ENCODE peak calls at places on chromosomes 7 and 10, in nine cellular contexts. L is GM18507; B is GM13976; H is NCI-H1694; C is endodermal cell; K is iPS-NIHi11; F is stimulated activated CD4-positive, alpha-beta T cell treated with anti-CD3 and anti-CD28 coated beads, Interleukin-1b, Interleukin-23, amount 100 ng/mL, for 4 hours; X is non-pigmented ciliary epithelial cell; D is GM04504. G is an unnamed sample.

GRCh38 chr7:116228241-116228640 is 17.9 kb downstream of the TES start:
- DNase-seq in L (no peak), B (no peak), H (no peak), C (no peak), K (no peak), F (no peak), X (no peak), D (no peak), G (no peak)

GRCh38 chr7:141349804-141350203 is 201.4 kb upstream of the AGK start:
- DNase-seq in L (no peak), B (no peak), H (no peak), C (no peak), K (no peak), F (no peak), X (no peak), D (no peak), G (no peak)

GRCh38 chr10:78178940-78179339 is 145.3 kb downstream of the RPS24 start:
- DNase-seq in L (no peak), B (no peak), H (no peak), C (peak), K (peak), F (no peak), X (no peak), D (no peak), G (no peak)

GRCh38 chr7:1189986-1190772 is 30.2 kb upstream of the ZFAND2A start:
- DNase-seq in L (no peak), B (no peak), H (no peak), C (no peak), K (no peak), F (no peak), X (no peak), D (no peak), G (no peak)

GRCh38 chr10:78905015-78905939 is 163.5 kb upstream of the ZMIZ1 start:
- DNase-seq in L (no peak), B (no peak), H (no peak), C (peak), K (no peak), F (no peak), X (no peak), D (no peak), G (no peak)

GRCh38 chr10:133203652-133204195 is 26.3 kb upstream of the UTF1 start:
- DNase-seq in L (no peak), B (no peak), H (no peak), C (no peak), K (no peak), F (no peak), X (no peak), D (no peak), G (no peak)

GRCh38 chr10:74234569-74234968 is 83.5 kb downstream of the ADK start:
- DNase-seq in L (no peak), B (no peak), H (no peak), C (no peak), K (no peak), F (no peak), X (no peak), D (no peak), G (peak)

GRCh38 chr7:39651262-39651661 is 27.9 kb downstream of the RALA start:
- DNase-seq in L (no peak), B (no peak), H (no peak), C (no peak), K (no peak), F (no peak), X (peak), D (peak), G (peak)

GRCh38 chr7:95589031-95589430 is 7.3 kb downstream of the PDK4 start:
- DNase-seq in L (no peak), B (no peak), H (no peak), C (no peak), K (no peak), F (no peak), X (no peak), D (no peak), G (no peak)

GRCh38 chr10:28179490-28180099 is 123.3 kb downstream of the MPP7 start:
- DNase-seq in L (no peak), B (peak), H (peak), C (no peak), K (peak), F (peak), X (peak), D (peak), G (peak)

GRCh38 chr10:31317652-31318381 is 1.2 kb upstream of the ZEB1 start:
- DNase-seq in L (no peak), B (no peak), H (no peak), C (no peak), K (no peak), F (peak), X (no peak), D (no peak), G (no peak)

GRCh38 chr7:13988011-13988410 is 1.5 kb downstream of the ETV1 start:
- DNase-seq in L (no peak), B (no peak), H (no peak), C (no peak), K (no peak), F (no peak), X (no peak), D (no peak), G (peak)

GRCh38 chr7:25820432-25821040 is 331.5 kb upstream of the NFE2L3 start:
- DNase-seq in L (no peak), B (no peak), H (no peak), C (peak), K (peak), F (no peak), X (no peak), D (no peak), G (peak)

GRCh38 chr7:99372275-99373085 is 2.0 kb upstream of the ARPC1B start:
- DNase-seq in L (no peak), B (no peak), H (no peak), C (no peak), K (no peak), F (no peak), X (no peak), D (no peak), G (no peak)

GRCh38 chr7:1055084-1055450 is 10.7 kb downstream of the GPR146 start:
- DNase-seq in L (no peak), B (no peak), H (peak), C (no peak), K (no peak), F (peak), X (no peak), D (no peak), G (no peak)

GRCh38 chr10:47291682-47292081 is 8.3 kb upstream of the GDF10 start:
- DNase-seq in L (no peak), B (no peak), H (no peak), C (no peak), K (no peak), F (no peak), X (no peak), D (no peak), G (no peak)

GRCh38 chr7:146731185-146731584 is 614.6 kb downstream of the CNTNAP2 start:
- DNase-seq in L (no peak), B (no peak), H (no peak), C (no peak), K (no peak), F (no peak), X (no peak), D (no peak), G (no peak)

GRCh38 chr10:17836917-17837316 is 27.8 kb downstream of the MRC1 start:
- DNase-seq in L (no peak), B (no peak), H (no peak), C (peak), K (peak), F (no peak), X (peak), D (no peak), G (peak)

GRCh38 chr7:66015440-66016130 is 33.6 kb upstream of the GUSB start:
- DNase-seq in L (no peak), B (no peak), H (no peak), C (no peak), K (no peak), F (no peak), X (no peak), D (no peak), G (no peak)

GRCh38 chr7:74324499-74325229 is 35.5 kb downstream of the CLIP2 start:
- DNase-seq in L (no peak), B (no peak), H (no peak), C (no peak), K (no peak), F (no peak), X (no peak), D (no peak), G (no peak)

GRCh38 chr7:121027761-121028681 is 39.5 kb downstream of the CPED1 start:
- DNase-seq in L (no peak), B (no peak), H (no peak), C (no peak), K (no peak), F (no peak), X (no peak), D (no peak), G (no peak)

G was measured in HCEC 1CT.